ENCODE peak calls at places on chromosomes 1 and 21, in six cellular contexts. S, E, Y, L, B and P are unnamed samples.

GRCh38 chr1:6336946-6337622 is 56.5 kb downstream of the ACOT7 start:
- DNase-seq in S (no peak), E (no peak), Y (no peak), L (no peak), B (no peak), P (no peak)

GRCh38 chr1:180610556-180611015 is 21.2 kb upstream of the XPR1 start:
- DNase-seq in S (no peak), E (no peak), Y (no peak), L (no peak), B (no peak), P (no peak)

GRCh38 chr1:6724517-6725141 is 23.0 kb upstream of the DNAJC11 start:
- DNase-seq in S (no peak), E (peak; percentile 56), Y (peak; percentile 81), L (no peak), B (peak; percentile 67), P (no peak)

GRCh38 chr21:32021319-32022027 is 148.7 kb downstream of the HUNK start:
- DNase-seq in S (peak; percentile 74), E (peak; percentile 34), Y (no peak), L (no peak), B (no peak), P (no peak)

GRCh38 chr21:27582946-27583270 is 616.0 kb upstream of the ADAMTS5 start:
- DNase-seq in S (no peak), E (no peak), Y (no peak), L (no peak), B (no peak), P (no peak)

GRCh38 chr21:37642493-37642892 is 273.8 kb downstream of the KCNJ6 start:
- DNase-seq in S (no peak), E (peak; percentile 44), Y (no peak), L (no peak), B (no peak), P (no peak)

GRCh38 chr1:246068619-246069509 is 438.2 kb downstream of the SMYD3 start:
- DNase-seq in S (no peak), E (no peak), Y (no peak), L (no peak), B (no peak), P (no peak)

GRCh38 chr1:18018381-18018780 is 89.2 kb upstream of the IGSF21 start:
- DNase-seq in S (no peak), E (no peak), Y (no peak), L (no peak), B (no peak), P (no peak)

GRCh38 chr1:58430355-58431335 is 115.9 kb downstream of the OMA1 start:
- DNase-seq in S (no peak), E (no peak), Y (peak; percentile 14), L (no peak), B (no peak), P (no peak)

GRCh38 chr1:230713915-230714764 is at the start of gene AGT:
- DNase-seq in S (peak; percentile 90), E (peak; percentile 77), Y (peak; percentile 89), L (peak; percentile 97), B (peak; percentile 74), P (no peak)

GRCh38 chr1:196557797-196558196 is 50.4 kb downstream of the KCNT2 start:
- DNase-seq in S (no peak), E (no peak), Y (no peak), L (no peak), B (no peak), P (no peak)

GRCh38 chr1:53735681-53736080 is 3.3 kb downstream of the GLIS1 start:
- DNase-seq in S (no peak), E (no peak), Y (no peak), L (no peak), B (no peak), P (no peak)

GRCh38 chr1:41739061-41739955 is 179.4 kb downstream of the HIVEP3 start:
- DNase-seq in S (peak; percentile 17), E (peak; percentile 27), Y (peak; percentile 85), L (peak; percentile 86), B (peak; percentile 54), P (no peak)

GRCh38 chr1:10065344-10065685 is 32.6 kb downstream of the UBE4B start:
- DNase-seq in S (no peak), E (peak; percentile 35), Y (no peak), L (peak; percentile 75), B (no peak), P (no peak)

GRCh38 chr1:198641506-198641905 is 2.7 kb downstream of the PTPRC start:
- DNase-seq in S (no peak), E (no peak), Y (peak; percentile 14), L (no peak), B (no peak), P (no peak)

GRCh38 chr21:39669485-39669884 is 56.7 kb downstream of the B3GALT5 start:
- DNase-seq in S (no peak), E (no peak), Y (no peak), L (no peak), B (no peak), P (no peak)

GRCh38 chr1:190416239-190416638 is 61.4 kb downstream of the BRINP3 start:
- DNase-seq in S (no peak), E (no peak), Y (no peak), L (no peak), B (no peak), P (no peak)

GRCh38 chr1:94863919-94864318 is 43.8 kb downstream of the SLC44A3 start:
- DNase-seq in S (peak; percentile 60), E (peak; percentile 82), Y (peak; percentile 88), L (no peak), B (peak; percentile 46), P (no peak)

GRCh38 chr1:68590473-68590872 is 93.6 kb upstream of the DEPDC1 start:
- DNase-seq in S (no peak), E (no peak), Y (no peak), L (no peak), B (no peak), P (no peak)

GRCh38 chr1:204891860-204892259 is 21.2 kb downstream of the NFASC start:
- DNase-seq in S (no peak), E (no peak), Y (peak; percentile 25), L (no peak), B (no peak), P (no peak)

GRCh38 chr1:93617670-93618488 is 63.8 kb downstream of the BCAR3 start:
- DNase-seq in S (peak; percentile 70), E (peak; percentile 82), Y (no peak), L (peak; percentile 92), B (no peak), P (no peak)

GRCh38 chr1:31244326-31244725 is 4.6 kb upstream of the NKAIN1 start:
- DNase-seq in S (no peak), E (no peak), Y (no peak), L (no peak), B (no peak), P (no peak)

GRCh38 chr1:84753516-84754375 is 63.5 kb upstream of the SSX2IP start:
- DNase-seq in S (peak; percentile 56), E (peak; percentile 88), Y (peak; percentile 92), L (peak; percentile 75), B (peak; percentile 75), P (peak; percentile 82)

GRCh38 chr1:153035211-153035610 is 4.2 kb downstream of the SPRR1B start:
- DNase-seq in S (no peak), E (no peak), Y (no peak), L (no peak), B (no peak), P (no peak)

GRCh38 chr1:40929145-40929544 is 50.4 kb upstream of the CTPS1 start:
- DNase-seq in S (no peak), E (no peak), Y (peak; percentile 44), L (no peak), B (no peak), P (no peak)

GRCh38 chr1:23980006-23980724 is at the start of gene SRSF10:
- DNase-seq in S (peak; percentile 98), E (peak; percentile 99), Y (peak; percentile 100), L (peak; percentile 99), B (peak; percentile 97), P (peak; percentile 98)
- TF ChIP-seq CTCF in S (no peak), E (peak; percentile 35), Y (peak; percentile 33), L (peak; percentile 31), B (peak; percentile 46), P (peak; percentile 42)

GRCh38 chr1:218302155-218302554 is 17.1 kb downstream of the RRP15 start:
- DNase-seq in S (no peak), E (no peak), Y (no peak), L (no peak), B (no peak), P (no peak)

GRCh38 chr1:218301217-218301616 is 16.1 kb downstream of the RRP15 start:
- DNase-seq in S (no peak), E (no peak), Y (no peak), L (no peak), B (no peak), P (no peak)

GRCh38 chr1:218297867-218298266 is 12.8 kb downstream of the RRP15 start:
- DNase-seq in S (no peak), E (no peak), Y (peak; percentile 54), L (no peak), B (no peak), P (no peak)

GRCh38 chr1:218298398-218298797 is 13.3 kb downstream of the RRP15 start:
- DNase-seq in S (no peak), E (no peak), Y (no peak), L (no peak), B (no peak), P (no peak)

DNA sequence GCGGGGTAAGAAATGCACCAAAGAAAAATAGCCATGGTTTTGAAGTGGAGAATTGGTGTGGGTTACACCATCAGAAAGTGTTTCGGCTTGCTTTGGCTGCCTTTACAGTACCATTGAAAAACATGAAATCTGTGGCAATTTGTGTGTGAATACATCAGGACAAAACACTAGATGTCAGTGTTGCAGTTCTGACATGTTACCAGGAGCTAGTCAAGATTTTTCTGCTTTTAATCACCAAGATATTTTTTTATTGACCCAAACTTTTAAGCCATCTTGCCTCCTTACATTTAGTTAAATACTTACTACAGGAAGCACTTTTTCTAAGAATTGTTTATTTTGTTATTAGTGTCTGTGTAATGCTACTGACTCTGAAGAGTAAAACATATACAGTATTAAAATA is 14.3 kb downstream of the RRP15 start:
- DNase-seq in S (no peak), E (peak; percentile 37), Y (peak; percentile 78), L (no peak), B (peak; percentile 51), P (no peak)
- TF ChIP-seq CTCF in S (peak; percentile 9), E (peak; percentile 68), Y (peak; percentile 59), L (peak; percentile 37), B (peak; percentile 72), P (peak; percentile 67)

GRCh38 chr1:85888961-85889360 is 180.7 kb upstream of the ZNHIT6 start:
- DNase-seq in S (no peak), E (no peak), Y (no peak), L (no peak), B (no peak), P (no peak)

GRCh38 chr1:85898861-85899260 is 190.6 kb upstream of the ZNHIT6 start:
- DNase-seq in S (no peak), E (no peak), Y (no peak), L (no peak), B (no peak), P (no peak)

DNA sequence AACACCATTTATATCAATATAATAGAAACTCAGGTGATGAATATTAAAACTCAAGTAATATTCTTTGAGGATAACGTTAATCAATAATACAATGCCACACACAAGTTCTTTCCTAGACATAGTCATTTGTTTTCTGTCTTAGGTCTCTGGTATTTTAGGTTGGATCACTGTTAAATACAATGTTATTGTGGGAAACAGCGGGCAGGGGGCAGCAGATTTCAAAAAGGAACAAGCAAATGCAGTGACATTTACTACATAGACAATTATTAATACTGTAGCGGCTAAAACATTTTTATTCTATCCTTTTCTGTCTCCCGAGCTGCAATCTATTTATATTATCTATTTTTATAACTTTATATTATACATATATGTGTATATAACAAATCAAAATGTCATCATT is 186.4 kb upstream of the ZNHIT6 start:
- DNase-seq in S (no peak), E (peak; percentile 43), Y (peak; percentile 54), L (no peak), B (peak; percentile 15), P (no peak)
- TF ChIP-seq CTCF in S (peak; percentile 12), E (peak; percentile 66), Y (peak; percentile 59), L (peak; percentile 51), B (peak; percentile 70), P (peak; percentile 77)

GRCh38 chr1:157107702-157108101 is 8.1 kb upstream of the ETV3L start:
- DNase-seq in S (no peak), E (no peak), Y (no peak), L (no peak), B (no peak), P (no peak)
- TF ChIP-seq CTCF in S (no peak), E (no peak), Y (no peak), L (no peak), B (no peak), P (no peak)